ENCODE peak calls at places on chromosomes 5 and 9, in five cellular contexts. N is tibial nerve, B is ovary, Q is OCI-LY7, D is endodermal cell. G is an unnamed sample.

GRCh38 chr5:41270423-41271251 is 57.3 kb upstream of the C6 start:
- DNase-seq in Q (peak), B (peak), N (no peak), D (peak), G (peak)

GRCh38 chr5:178378527-178379484 is 146.2 kb upstream of the PHYKPL start:
- DNase-seq in Q (no peak), N (no peak), D (no peak), B (no peak), G (no peak)

GRCh38 chr9:137550958-137551655 is 572 bp upstream of the MRPL41 start:
- DNase-seq in B (no peak), D (no peak), N (no peak), Q (no peak), G (peak)

GRCh38 chr5:37875051-37875787 is 35.4 kb upstream of the GDNF start:
- DNase-seq in N (no peak), D (no peak), B (no peak), Q (no peak), G (no peak)

GRCh38 chr9:111839981-111840380 is 45.2 kb upstream of the SHOC1 start:
- DNase-seq in B (no peak), Q (no peak), D (no peak), N (no peak), G (no peak)

GRCh38 chr5:135834639-135835529 is at the start of gene SLC25A48:
- DNase-seq in N (no peak), B (peak), D (peak), Q (no peak), G (peak)

GRCh38 chr5:73007051-73007450 is 51.2 kb downstream of the FCHO2 start:
- DNase-seq in B (no peak), Q (no peak), N (no peak), D (no peak), G (no peak)

GRCh38 chr5:134249469-134250379 is 23.9 kb upstream of the PPP2CA start:
- DNase-seq in Q (no peak), B (no peak), D (no peak), N (no peak), G (no peak)

GRCh38 chr5:55231029-55231475 is 2.4 kb downstream of the CCNO start:
- DNase-seq in Q (no peak), B (no peak), N (no peak), D (no peak), G (no peak)

GRCh38 chr5:73440262-73440661 is 8.3 kb downstream of the FOXD1 start:
- DNase-seq in B (no peak), N (no peak), Q (no peak), D (no peak), G (no peak)

GRCh38 chr5:76808142-76808691 is 10.6 kb upstream of the F2RL1 start:
- DNase-seq in B (no peak), Q (no peak), D (peak), N (no peak), G (no peak)

GRCh38 chr5:166758151-166758550 is 1533.3 kb upstream of the WWC1 start:
- DNase-seq in Q (no peak), D (no peak), N (no peak), B (no peak), G (no peak)

GRCh38 chr5:178116406-178116885 is 3.1 kb downstream of the N4BP3 start:
- DNase-seq in B (no peak), D (no peak), Q (peak), N (no peak), G (no peak)

GRCh38 chr9:119852399-119852798 is 483.2 kb upstream of the BRINP1 start:
- DNase-seq in N (no peak), D (no peak), Q (no peak), B (no peak), G (no peak)

GRCh38 chr9:16032799-16033198 is 480.0 kb downstream of the CCDC171 start:
- DNase-seq in D (peak), Q (no peak), N (no peak), B (no peak), G (peak)

GRCh38 chr5:6583049-6583880 is 49.6 kb downstream of the NSUN2 start:
- DNase-seq in Q (no peak), N (no peak), B (peak), D (peak), G (peak)
- H3K4me3 ChIP-seq in Q (no peak), N (peak), B (peak), D (peak), G (peak)

GRCh38 chr9:131420913-131421312 is 27.0 kb downstream of the PRRC2B start:
- DNase-seq in D (no peak), Q (no peak), B (peak), N (no peak), G (no peak)
- H3K27ac ChIP-seq in D (peak), Q (no peak), B (no peak), N (no peak), G (no peak)

DNA sequence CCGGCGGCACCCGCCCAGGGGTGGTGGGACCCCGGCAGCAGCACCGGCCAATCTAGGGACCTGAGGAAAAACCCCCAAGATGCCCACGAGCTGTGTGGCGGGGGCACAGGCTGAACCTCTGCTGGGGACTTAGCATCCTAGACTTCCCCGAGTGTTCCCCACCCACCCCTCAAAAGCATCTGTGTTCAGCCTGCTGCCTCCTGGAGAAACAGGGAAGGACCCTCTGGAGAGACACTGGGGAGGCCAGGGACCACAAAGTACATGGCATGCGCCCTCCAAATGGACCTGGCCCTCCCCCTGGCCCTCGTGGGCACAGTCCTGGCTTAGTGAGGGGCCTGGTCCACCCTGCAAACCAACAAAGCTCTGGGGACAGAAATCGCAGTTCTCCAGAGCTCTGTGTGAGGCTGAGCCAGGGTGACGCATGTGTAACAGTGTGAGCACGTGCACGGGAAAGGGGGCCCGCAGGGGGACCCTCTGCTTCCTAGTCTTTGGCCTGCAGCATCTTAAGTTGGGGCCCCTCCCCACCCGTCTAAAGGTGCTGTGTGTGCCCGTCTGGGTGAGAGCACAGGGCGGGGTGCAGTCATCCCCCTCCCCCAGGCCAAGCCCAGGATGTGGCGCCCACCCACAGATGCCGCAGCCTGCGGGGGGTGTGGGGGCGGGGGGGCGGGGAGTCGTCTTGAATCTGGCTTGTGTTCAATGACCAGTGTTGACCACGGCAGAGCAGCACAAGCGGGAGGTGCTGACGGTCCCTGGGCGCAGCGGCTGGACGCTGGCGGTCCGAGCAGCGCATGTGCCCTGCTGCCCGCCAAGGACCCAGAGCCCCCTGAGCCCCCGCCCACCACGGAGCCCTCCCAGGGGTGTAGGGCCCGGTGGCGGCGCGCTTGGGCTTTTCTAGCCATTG is 668 bp upstream of the KCNT1 start:
- DNase-seq in N (no peak), B (peak), Q (no peak), D (no peak), G (peak)
- H3K4me3 ChIP-seq in N (no peak), B (peak), Q (no peak), D (no peak), G (peak)

GRCh38 chr9:106980551-106981101 is 117.7 kb downstream of the ZNF462 start:
- DNase-seq in Q (peak), D (no peak), B (no peak), N (no peak), G (no peak)
- H3K27ac ChIP-seq in Q (no peak), D (no peak), B (no peak), N (no peak), G (no peak)